ENCODE peak calls at places on chromosomes 12 and 14, in six cellular contexts. H, Y, P, B, K and S are unnamed samples.

GRCh38 chr14:95121911-95122696 is 35.2 kb downstream of the DICER1 start:
- DNase-seq in H (no peak), Y (no peak), P (no peak), B (no peak), K (no peak), S (peak)

GRCh38 chr12:64059685-64060084 is 162.4 kb downstream of the KICS2 start:
- DNase-seq in H (no peak), Y (no peak), P (no peak), B (no peak), K (no peak), S (no peak)

GRCh38 chr12:18718462-18718861 is 19.4 kb downstream of the PLCZ1 start:
- DNase-seq in H (no peak), Y (no peak), P (no peak), B (no peak), K (no peak), S (no peak)

GRCh38 chr12:93200291-93200917 is 177.3 kb upstream of the NUDT4 start:
- DNase-seq in H (no peak), Y (no peak), P (no peak), B (no peak), K (peak), S (no peak)

GRCh38 chr12:14216405-14217294 is 148.8 kb upstream of the ATF7IP start:
- DNase-seq in H (no peak), Y (no peak), P (no peak), B (no peak), K (no peak), S (no peak)

GRCh38 chr12:13187399-13187798 is 9.1 kb upstream of the EMP1 start:
- DNase-seq in H (no peak), Y (no peak), P (no peak), B (no peak), K (no peak), S (no peak)

GRCh38 chr14:77989441-77989891 is 180.7 kb upstream of the NRXN3 start:
- DNase-seq in H (no peak), Y (no peak), P (no peak), B (no peak), K (no peak), S (peak)

GRCh38 chr14:53924754-53925153 is 31.9 kb downstream of the BMP4 start:
- DNase-seq in H (no peak), Y (no peak), P (no peak), B (no peak), K (no peak), S (no peak)

GRCh38 chr12:119334459-119335170 is at the start of gene CCDC60:
- DNase-seq in H (no peak), Y (peak), P (peak), B (peak), K (no peak), S (no peak)

GRCh38 chr12:52211716-52212585 is 20.1 kb upstream of the KRT80 start:
- DNase-seq in H (no peak), Y (no peak), P (peak), B (no peak), K (no peak), S (no peak)

GRCh38 chr12:74111688-74112360 is 425.8 kb upstream of the ATXN7L3B start:
- DNase-seq in H (no peak), Y (no peak), P (no peak), B (no peak), K (no peak), S (no peak)

GRCh38 chr14:22602853-22603252 is 4.8 kb downstream of the ABHD4 start:
- DNase-seq in H (no peak), Y (no peak), P (no peak), B (no peak), K (no peak), S (no peak)

GRCh38 chr12:119115296-119115905 is 63.3 kb upstream of the HSPB8 start:
- DNase-seq in H (peak), Y (peak), P (peak), B (no peak), K (no peak), S (peak)

GRCh38 chr12:89181271-89181920 is 170.9 kb downstream of the DUSP6 start:
- DNase-seq in H (no peak), Y (no peak), P (no peak), B (no peak), K (no peak), S (no peak)

GRCh38 chr12:103773109-103773905 is 67.7 kb downstream of the NT5DC3 start:
- DNase-seq in H (no peak), Y (no peak), P (no peak), B (no peak), K (no peak), S (peak)

GRCh38 chr14:71372411-71372838 is 465.2 kb downstream of the PCNX1 start:
- DNase-seq in H (no peak), Y (peak), P (no peak), B (no peak), K (no peak), S (no peak)
- TF ChIP-seq POLR2A in H (no peak), Y (no peak), P (no peak), B (no peak), K (no peak), S (no peak)

GRCh38 chr14:84234281-84234680 is 1295.7 kb upstream of the FLRT2 start:
- DNase-seq in H (no peak), Y (no peak), P (no peak), B (no peak), K (no peak), S (no peak)

DNA sequence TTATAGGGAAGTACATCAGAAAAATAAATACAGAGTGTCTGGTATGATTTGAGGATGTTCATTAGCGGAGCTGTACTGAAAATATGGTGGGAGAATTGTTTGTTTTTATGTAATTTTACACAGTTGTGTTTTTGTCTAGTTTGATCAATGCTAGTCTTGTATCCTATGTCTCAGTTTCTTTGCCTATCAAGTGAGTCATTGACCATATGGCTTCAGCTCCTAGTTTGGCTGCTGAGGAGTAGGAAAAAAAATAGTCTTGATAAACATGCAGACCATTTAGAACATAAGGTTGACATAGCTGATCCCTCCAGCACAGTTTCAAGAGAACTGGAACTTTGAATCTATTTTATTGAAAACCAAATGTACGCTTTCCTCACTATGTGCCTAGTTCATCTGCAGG is 1292.1 kb upstream of the FLRT2 start:
- DNase-seq in H (no peak), Y (no peak), P (no peak), B (no peak), K (no peak), S (no peak)
- H3K27ac ChIP-seq in H (no peak), Y (no peak), P (no peak), B (no peak), K (no peak), S (no peak)

DNA sequence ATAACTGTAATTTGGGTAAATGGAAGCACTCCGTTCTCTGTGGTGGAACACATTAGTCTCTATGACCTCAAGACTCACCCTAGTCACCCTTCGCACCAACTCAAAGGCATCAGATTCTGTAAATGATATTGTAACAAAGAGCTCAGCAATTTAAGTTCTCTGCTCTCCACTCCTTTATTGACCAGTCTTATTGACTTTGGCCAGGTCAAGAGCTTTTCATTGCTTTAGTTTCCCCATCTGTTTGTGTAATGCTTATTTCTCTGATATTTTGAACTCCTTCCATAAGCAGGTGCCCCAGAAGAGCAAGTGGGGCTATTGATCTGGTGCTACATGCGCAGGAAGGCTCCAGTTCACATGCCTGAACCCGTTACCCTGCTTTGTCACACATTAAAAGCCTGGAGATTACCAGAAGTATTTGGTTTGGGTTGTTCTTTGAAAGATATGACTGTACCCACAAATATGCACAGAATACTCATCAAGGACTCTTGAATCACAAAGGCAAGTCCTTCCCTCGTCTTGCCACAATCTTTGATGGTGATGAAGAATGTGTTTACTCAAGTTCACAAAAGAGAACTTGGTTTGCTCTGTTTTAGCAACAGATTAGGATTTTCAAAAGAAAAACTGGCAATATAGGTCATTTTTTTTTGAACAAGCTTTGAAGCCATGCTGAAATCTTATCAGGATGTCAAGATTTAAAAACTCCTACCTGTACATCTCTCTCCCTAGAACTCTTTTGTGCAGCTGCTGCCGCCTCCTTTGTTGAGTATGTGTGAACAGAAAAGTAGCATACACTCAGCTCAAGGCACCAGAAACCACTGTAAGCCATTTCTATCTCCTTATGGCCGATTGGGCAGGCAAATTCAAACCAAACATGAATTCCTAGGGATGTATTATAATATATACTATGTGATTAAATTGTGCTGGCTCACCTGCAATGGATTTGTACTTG is 193.9 kb downstream of the BCAT1 start:
- DNase-seq in H (no peak), Y (no peak), P (no peak), B (no peak), K (no peak), S (no peak)
- TF ChIP-seq POLR2A in H (no peak), Y (no peak), P (no peak), B (no peak), K (no peak), S (no peak)

GRCh38 chr12:112294793-112295192 is 87.4 kb downstream of the HECTD4 start:
- DNase-seq in H (no peak), Y (no peak), P (no peak), B (no peak), K (no peak), S (no peak)
- H3K27ac ChIP-seq in H (no peak), Y (no peak), P (no peak), B (no peak), K (no peak), S (no peak)

DNA sequence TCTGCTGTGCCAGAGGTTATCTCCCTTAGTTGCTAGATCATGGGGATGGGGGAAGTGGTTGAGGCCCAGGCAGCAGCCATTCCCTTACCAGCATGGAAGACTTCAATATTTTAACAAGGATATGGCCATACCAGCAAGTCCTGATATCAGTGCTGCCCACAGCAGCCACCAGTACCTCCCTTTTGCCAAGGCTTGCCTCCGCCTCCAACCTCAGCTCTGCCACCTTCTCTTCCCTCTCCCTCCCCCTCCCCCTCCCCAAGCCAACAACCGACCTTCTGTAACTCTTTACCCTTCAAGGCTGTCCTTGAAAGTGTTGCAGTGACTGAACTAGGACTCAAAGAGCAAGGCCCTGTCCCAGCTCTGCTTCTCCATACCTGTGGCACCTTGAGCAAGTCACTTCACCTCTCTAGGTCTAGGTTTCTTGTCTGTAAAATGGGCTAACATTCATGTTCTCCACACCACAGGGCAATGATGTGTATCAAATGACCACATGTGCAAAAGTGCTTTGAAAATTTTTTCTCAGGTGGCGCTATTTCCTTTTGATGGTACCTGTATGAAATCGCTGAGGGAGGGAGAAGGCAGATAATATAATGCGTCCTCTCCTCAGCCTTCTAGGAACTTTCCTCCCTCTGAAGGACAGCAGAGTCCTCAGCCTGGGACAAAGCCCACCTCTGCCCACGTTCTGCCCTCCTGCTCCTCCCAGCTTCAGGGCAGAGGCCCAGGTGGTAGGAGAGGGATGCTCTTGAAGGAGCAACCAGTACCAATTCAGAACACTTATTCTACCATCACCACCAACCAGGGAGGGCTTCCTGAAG is 14.7 kb downstream of the PLEKHG6 start:
- DNase-seq in H (no peak), Y (no peak), P (peak), B (peak), K (no peak), S (peak)
- TF ChIP-seq POLR2A in H (no peak), Y (no peak), P (no peak), B (no peak), K (no peak), S (no peak)

GRCh38 chr14:71231521-71232393 is 324.5 kb downstream of the PCNX1 start:
- DNase-seq in H (no peak), Y (no peak), P (no peak), B (no peak), K (no peak), S (no peak)
- H3K27ac ChIP-seq in H (no peak), Y (no peak), P (no peak), B (no peak), K (no peak), S (no peak)